ENCODE peak calls at places on chromosome 12, in nine cellular contexts. T is foreskin fibroblast, Z is stomach, N is psoas muscle, E is HepG2, W is heart right ventricle, I is HL-60, C is heart left ventricle, X is ovary. Q is an unnamed sample.

GRCh38 chr12:4118017-4118510 is 155.5 kb upstream of the CCND2 start:
- DNase-seq in X (no peak), T (peak), C (peak), Z (no peak), W (peak), N (peak), E (no peak), I (peak), Q (peak)

GRCh38 chr12:108939594-108939993 is 59.7 kb downstream of the DAO start:
- DNase-seq in C (no peak), T (peak), E (peak), Z (no peak), W (peak), X (no peak), N (no peak), I (no peak), Q (no peak)

GRCh38 chr12:56431850-56432249 is 17.4 kb downstream of the TIMELESS start:
- DNase-seq in T (peak), C (no peak), E (no peak), Z (no peak), X (no peak), N (no peak), I (no peak), W (no peak), Q (no peak)

GRCh38 chr12:32331133-32331532 is 68.2 kb upstream of the FGD4 start:
- DNase-seq in I (no peak), N (no peak), E (peak), C (no peak), T (peak), W (no peak), Z (no peak), X (no peak), Q (peak)

GRCh38 chr12:34390171-34390841 is 368.0 kb downstream of the ALG10 start:
- DNase-seq in T (no peak), W (no peak), X (no peak), I (no peak), E (no peak), C (peak), N (no peak), Z (no peak), Q (no peak)

GRCh38 chr12:129372348-129372747 is 519.1 kb downstream of the GLT1D1 start:
- DNase-seq in N (no peak), E (no peak), X (no peak), Z (no peak), C (no peak), T (no peak), W (no peak), I (no peak), Q (no peak)

GRCh38 chr12:132329739-132330548 is 555 bp upstream of the GALNT9 start:
- DNase-seq in W (no peak), N (no peak), Z (no peak), C (no peak), T (no peak), E (no peak), X (no peak), I (no peak), Q (no peak)

GRCh38 chr12:27822076-27822712 is 42.2 kb upstream of the MANSC4 start:
- DNase-seq in E (no peak), Z (no peak), I (peak), W (no peak), C (no peak), N (no peak), T (peak), X (no peak), Q (peak)

GRCh38 chr12:83676896-83677295 is 990.2 kb downstream of the TMTC2 start:
- DNase-seq in W (no peak), C (no peak), E (no peak), N (no peak), Z (no peak), I (no peak), T (no peak), X (no peak), Q (no peak)

GRCh38 chr12:3130053-3130805 is 53.0 kb downstream of the TSPAN9 start:
- DNase-seq in W (no peak), C (peak), X (no peak), Z (no peak), E (no peak), I (no peak), T (no peak), N (no peak), Q (no peak)

GRCh38 chr12:113778432-113779128 is 187.5 kb downstream of the RBM19 start:
- DNase-seq in T (no peak), N (no peak), C (no peak), W (no peak), Z (no peak), E (no peak), I (no peak), X (no peak), Q (no peak)

GRCh38 chr12:116426391-116427136 is 132.6 kb upstream of the MAP1LC3B2 start:
- DNase-seq in W (peak), X (peak), I (no peak), E (no peak), N (peak), Z (no peak), T (peak), C (peak), Q (peak)

GRCh38 chr12:109863961-109864712 is 16.2 kb downstream of the GLTP start:
- DNase-seq in X (no peak), Z (peak), I (peak), C (no peak), T (peak), W (no peak), E (peak), N (no peak), Q (peak)

GRCh38 chr12:127170271-127171180 is 1096.4 kb upstream of the TMEM132C start:
- DNase-seq in E (no peak), W (no peak), I (no peak), X (no peak), N (peak), C (no peak), T (peak), Z (no peak), Q (peak)

GRCh38 chr12:109331546-109331945 is 16.2 kb upstream of the MYO1H start:
- DNase-seq in W (no peak), C (no peak), T (no peak), I (no peak), Z (no peak), E (no peak), N (no peak), X (no peak), Q (no peak)

GRCh38 chr12:132852496-132852895 is 23.8 kb upstream of the GOLGA3 start:
- DNase-seq in T (no peak), E (no peak), X (no peak), N (no peak), W (no peak), I (no peak), Z (no peak), C (no peak), Q (no peak)

GRCh38 chr12:51868821-51869489 is 18.9 kb upstream of the ANKRD33 start:
- DNase-seq in E (no peak), Z (no peak), W (no peak), X (peak), C (peak), T (peak), N (no peak), I (no peak), Q (no peak)

GRCh38 chr12:130818381-130819247 is 20.4 kb downstream of the STX2 start:
- DNase-seq in T (peak), C (peak), X (peak), E (no peak), I (peak), N (peak), W (peak), Z (peak), Q (no peak)

GRCh38 chr12:92573104-92573503 is 129.7 kb upstream of the PLEKHG7 start:
- DNase-seq in T (no peak), I (no peak), W (no peak), C (no peak), E (no peak), N (no peak), X (no peak), Z (no peak), Q (no peak)

GRCh38 chr12:81330480-81330879 is 252.6 kb downstream of the ACSS3 start:
- DNase-seq in C (no peak), N (no peak), X (no peak), T (no peak), W (no peak), Z (no peak), E (no peak), I (no peak), Q (no peak)

GRCh38 chr12:118060301-118061010 is 523 bp downstream of the WSB2 start:
- DNase-seq in X (peak), E (no peak), C (peak), N (peak), Z (peak), T (peak), I (no peak), W (peak), Q (peak)

GRCh38 chr12:132427177-132427725 is 62.7 kb upstream of the FBRSL1 start:
- DNase-seq in C (no peak), X (no peak), Z (no peak), I (no peak), N (no peak), E (no peak), W (no peak), T (no peak), Q (no peak)

GRCh38 chr12:43106355-43106754 is 445.6 kb downstream of the ADAMTS20 start:
- DNase-seq in E (no peak), I (no peak), Z (no peak), X (no peak), C (no peak), W (no peak), T (no peak), N (no peak), Q (no peak)

GRCh38 chr12:57833672-57834071 is 12.9 kb downstream of the CTDSP2 start:
- DNase-seq in T (no peak), I (no peak), W (no peak), E (no peak), X (no peak), N (no peak), Z (no peak), C (no peak), Q (no peak)

GRCh38 chr12:110600254-110600653 is 13.7 kb upstream of the TCTN1 start:
- DNase-seq in I (peak), T (peak), N (no peak), X (no peak), Z (no peak), E (peak), C (no peak), W (no peak), Q (peak)

GRCh38 chr12:41011939-41012338 is 176.2 kb upstream of the PDZRN4 start:
- DNase-seq in X (no peak), W (no peak), E (peak), Z (no peak), T (no peak), N (no peak), C (no peak), I (no peak), Q (no peak)

GRCh38 chr12:23771230-23771949 is 178.1 kb downstream of the SOX5 start:
- DNase-seq in X (no peak), N (peak), C (peak), W (peak), I (no peak), E (peak), T (no peak), Z (no peak), Q (no peak)

GRCh38 chr12:107225626-107226025 is 132.3 kb upstream of the CRY1 start:
- DNase-seq in N (no peak), T (peak), E (peak), I (no peak), C (no peak), X (no peak), Z (no peak), W (no peak), Q (peak)

GRCh38 chr12:79071498-79071897 is 206.9 kb downstream of the SYT1 start:
- DNase-seq in X (no peak), C (no peak), T (no peak), W (no peak), Z (no peak), E (no peak), I (no peak), N (no peak), Q (no peak)

GRCh38 chr12:89733579-89734201 is 25.1 kb upstream of the ATP2B1 start:
- DNase-seq in N (no peak), E (no peak), X (no peak), Z (no peak), I (peak), C (no peak), W (no peak), T (peak), Q (peak)

GRCh38 chr12:112198120-112198733 is 72.9 kb downstream of the TRAFD1 start:
- DNase-seq in N (no peak), Z (peak), X (peak), W (peak), E (peak), C (peak), I (no peak), T (peak), Q (peak)

GRCh38 chr12:65335021-65335714 is 56.7 kb downstream of the MSRB3 start:
- DNase-seq in Z (no peak), I (peak), N (no peak), W (peak), T (peak), C (peak), X (peak), E (peak), Q (peak)

GRCh38 chr12:130917607-130918006 is 36.1 kb upstream of the ADGRD1 start:
- DNase-seq in E (no peak), W (no peak), C (no peak), T (no peak), N (no peak), I (no peak), Z (no peak), X (no peak), Q (no peak)

GRCh38 chr12:100661300-100661951 is 87.9 kb downstream of the GAS2L3 start:
- DNase-seq in X (no peak), N (no peak), I (no peak), T (peak), Z (no peak), C (no peak), E (no peak), W (no peak), Q (peak)

GRCh38 chr12:115922952-115923564 is 354.4 kb downstream of the MED13L start:
- DNase-seq in I (no peak), N (no peak), T (peak), W (no peak), C (no peak), Z (no peak), X (no peak), E (peak), Q (no peak)

GRCh38 chr12:79274571-79275064 is 410.0 kb downstream of the SYT1 start:
- DNase-seq in T (peak), I (no peak), X (no peak), W (no peak), N (no peak), E (no peak), C (no peak), Z (no peak), Q (peak)

GRCh38 chr12:105321125-105321524 is 9.4 kb upstream of the C12orf75 start:
- DNase-seq in C (no peak), X (no peak), T (no peak), E (no peak), W (no peak), I (no peak), Z (no peak), N (no peak), Q (no peak)
- TF ChIP-seq CTCF in C (no peak), X (no peak), T (no peak), E (peak), W (no peak), I (no peak), Z (no peak), N (no peak), Q (no peak)

DNA sequence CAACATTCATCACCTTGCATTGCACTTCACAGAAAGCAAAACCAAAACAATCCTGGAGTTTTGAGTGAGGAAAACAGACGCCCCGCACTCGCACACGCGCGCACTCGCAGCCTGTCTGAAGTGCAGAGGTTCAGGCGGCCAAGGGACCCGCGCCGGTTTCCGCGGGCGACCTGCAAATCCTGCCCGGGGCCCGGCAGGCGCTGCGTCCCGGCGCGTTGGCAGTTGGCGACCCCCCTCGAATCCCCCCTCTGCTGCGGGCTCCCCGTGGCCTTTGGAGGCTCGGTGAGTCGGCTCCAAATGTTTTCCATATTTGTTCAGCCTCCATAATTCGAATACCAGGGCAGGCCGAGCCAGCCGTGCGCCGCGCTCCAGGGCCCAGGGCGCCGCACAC is at the start of gene SSPN:
- DNase-seq in Z (peak), T (peak), X (peak), E (no peak), I (no peak), N (peak), C (peak), W (peak), Q (peak)
- H3K4me3 ChIP-seq in Z (peak), T (peak), X (peak), E (peak), I (peak), N (peak), C (peak), W (peak), Q (peak)

GRCh38 chr12:69633061-69633460 is 22.4 kb upstream of the LRRC10 start:
- DNase-seq in W (no peak), N (no peak), T (no peak), E (no peak), I (no peak), X (no peak), C (no peak), Z (no peak), Q (no peak)
- TF ChIP-seq CTCF in W (no peak), N (peak), T (peak), E (peak), I (peak), X (no peak), C (no peak), Z (no peak), Q (no peak)

DNA sequence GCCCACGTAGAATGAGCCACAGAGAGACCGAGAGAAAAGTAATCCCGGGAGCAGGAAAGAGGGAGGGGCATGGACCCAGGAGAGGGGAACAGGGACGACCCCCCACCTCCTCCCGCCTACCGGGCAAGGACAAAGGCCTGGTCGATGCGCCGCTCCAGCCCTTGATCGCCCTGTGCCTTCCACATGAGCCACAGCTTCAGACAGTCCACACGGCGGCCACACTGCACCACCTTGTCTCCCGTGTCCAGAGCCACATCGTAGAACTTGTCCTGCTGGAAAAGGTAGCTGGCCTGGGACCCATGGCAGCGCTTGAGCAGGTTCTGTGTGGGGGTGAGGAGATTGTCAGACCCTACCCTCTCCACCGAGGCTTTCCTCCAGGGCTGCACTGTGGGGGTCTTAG is 20.5 kb upstream of the ZNF740 start:
- DNase-seq in C (no peak), W (no peak), X (no peak), I (no peak), T (no peak), Z (no peak), N (no peak), E (no peak), Q (no peak)
- H3K4me3 ChIP-seq in C (no peak), W (no peak), X (no peak), I (no peak), T (no peak), Z (no peak), N (no peak), E (no peak), Q (no peak)

DNA sequence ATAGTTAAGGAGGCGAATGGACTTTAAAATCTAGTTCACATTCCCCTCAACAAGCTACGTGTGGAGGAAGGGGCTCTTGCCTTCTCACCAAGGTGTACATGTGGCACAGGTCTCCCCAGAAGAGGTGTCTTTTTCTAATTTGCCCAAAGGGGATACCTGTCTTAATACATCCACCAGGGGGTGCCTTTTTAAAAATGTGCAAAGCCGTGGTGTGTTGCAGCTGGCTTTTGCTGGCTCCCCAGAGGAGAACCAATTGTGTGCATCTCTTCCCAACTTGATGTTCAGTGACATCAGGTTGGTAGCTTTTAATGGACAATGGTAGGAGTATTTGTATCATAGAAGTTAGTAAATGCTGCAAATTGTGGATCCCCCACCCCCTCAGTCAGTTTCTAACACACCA is 33.8 kb downstream of the CREBL2 start:
- DNase-seq in W (peak), X (no peak), I (peak), E (peak), C (no peak), N (no peak), T (peak), Z (no peak), Q (peak)
- TF ChIP-seq CTCF in W (peak), X (no peak), I (no peak), E (peak), C (peak), N (peak), T (peak), Z (peak), Q (peak)

DNA sequence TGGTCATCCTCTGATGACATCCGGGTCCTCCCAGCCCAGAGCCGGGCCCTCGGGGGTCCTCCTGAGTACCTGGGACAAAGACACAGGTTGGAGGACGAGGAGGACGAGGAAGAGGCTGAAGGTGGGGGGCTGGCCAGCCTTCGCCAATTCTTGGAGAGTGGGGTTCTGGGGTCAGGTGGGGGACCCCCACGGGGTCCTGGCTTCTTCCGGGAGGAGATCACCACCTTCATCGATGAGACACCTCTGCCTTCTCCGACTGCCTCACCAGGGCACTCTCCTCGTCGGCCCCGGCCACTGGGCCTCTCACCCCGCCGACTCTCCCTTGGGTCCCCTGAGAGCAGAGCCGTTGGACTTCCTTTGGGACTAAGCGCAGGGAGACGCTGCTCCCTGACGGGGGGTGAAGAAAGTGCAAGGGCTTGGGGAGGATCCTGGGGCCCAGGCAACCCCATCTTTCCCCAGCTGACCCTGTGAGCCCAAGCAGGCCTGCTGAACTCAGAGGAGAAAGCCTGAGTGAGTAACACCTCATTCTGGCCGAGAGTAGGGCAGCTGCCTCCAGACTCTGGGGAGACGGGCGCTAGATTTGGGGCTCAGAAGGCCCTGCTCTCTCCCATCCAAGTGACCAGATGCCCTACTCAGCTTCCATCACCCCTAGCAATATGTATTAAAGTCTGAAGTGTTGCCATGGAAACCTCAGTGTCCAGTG is 1.3 kb upstream of the P3H3 start:
- DNase-seq in W (no peak), I (no peak), N (no peak), T (no peak), E (no peak), X (peak), C (no peak), Z (no peak), Q (no peak)
- H3K4me3 ChIP-seq in W (no peak), I (no peak), N (no peak), T (no peak), E (no peak), X (no peak), C (no peak), Z (no peak), Q (no peak)

GRCh38 chr12:1103051-1103450 is 112.0 kb downstream of the ERC1 start:
- DNase-seq in W (no peak), Z (no peak), C (no peak), E (no peak), T (no peak), N (no peak), X (no peak), I (no peak), Q (no peak)
- TF ChIP-seq CTCF in W (no peak), Z (no peak), C (no peak), E (no peak), T (no peak), N (no peak), X (no peak), I (no peak), Q (no peak)

Q was measured in AG10803.